ENCODE peak calls at places on chromosomes 7 and 10, in five cellular contexts. One of them, this sample, is unnamed.

GRCh38 chr7:82105463-82105862 is 335.6 kb upstream of the HGF start:
- DNase-seq in neural progenitor cell: no peak
- DNase-seq in NCI-H1436: no peak
- DNase-seq in thoracic aorta: no peak
- DNase-seq in stimulated activated naive CD8-positive, alpha-beta T cell treated with anti-CD3 and anti-CD28 coated beads, Interleukin-15, Interleukin-2, amounts not matched to agents 100 U/mL and 50 U/mL, for 24 hours: no peak
- DNase-seq in this sample: no peak

GRCh38 chr7:155965010-155965409 is 152.7 kb upstream of the SHH start:
- DNase-seq in neural progenitor cell: no peak
- DNase-seq in NCI-H1436: no peak
- DNase-seq in thoracic aorta: no peak
- DNase-seq in stimulated activated naive CD8-positive, alpha-beta T cell treated with anti-CD3 and anti-CD28 coated beads, Interleukin-15, Interleukin-2, amounts not matched to agents 100 U/mL and 50 U/mL, for 24 hours: peak; percentile 28
- DNase-seq in this sample: no peak

GRCh38 chr10:22564060-22564459 is 150.3 kb downstream of the PIP4K2A start:
- DNase-seq in neural progenitor cell: no peak
- DNase-seq in NCI-H1436: no peak
- DNase-seq in thoracic aorta: no peak
- DNase-seq in stimulated activated naive CD8-positive, alpha-beta T cell treated with anti-CD3 and anti-CD28 coated beads, Interleukin-15, Interleukin-2, amounts not matched to agents 100 U/mL and 50 U/mL, for 24 hours: no peak
- DNase-seq in this sample: no peak

GRCh38 chr10:79434816-79435215 is 10.6 kb downstream of the ZCCHC24 start:
- DNase-seq in neural progenitor cell: no peak
- DNase-seq in NCI-H1436: no peak
- DNase-seq in thoracic aorta: no peak
- DNase-seq in stimulated activated naive CD8-positive, alpha-beta T cell treated with anti-CD3 and anti-CD28 coated beads, Interleukin-15, Interleukin-2, amounts not matched to agents 100 U/mL and 50 U/mL, for 24 hours: peak; percentile 28
- DNase-seq in this sample: no peak

GRCh38 chr10:133350950-133351329 is 3.8 kb downstream of the PRAP1 start:
- DNase-seq in neural progenitor cell: no peak
- DNase-seq in NCI-H1436: no peak
- DNase-seq in thoracic aorta: no peak
- DNase-seq in stimulated activated naive CD8-positive, alpha-beta T cell treated with anti-CD3 and anti-CD28 coated beads, Interleukin-15, Interleukin-2, amounts not matched to agents 100 U/mL and 50 U/mL, for 24 hours: no peak
- DNase-seq in this sample: no peak

GRCh38 chr10:49053053-49053997 is 62.0 kb downstream of the VSTM4 start:
- DNase-seq in neural progenitor cell: no peak
- DNase-seq in NCI-H1436: no peak
- DNase-seq in thoracic aorta: no peak
- DNase-seq in stimulated activated naive CD8-positive, alpha-beta T cell treated with anti-CD3 and anti-CD28 coated beads, Interleukin-15, Interleukin-2, amounts not matched to agents 100 U/mL and 50 U/mL, for 24 hours: no peak
- DNase-seq in this sample: no peak

GRCh38 chr7:44052771-44053365 is 8.4 kb downstream of the DBNL start:
- DNase-seq in neural progenitor cell: no peak
- DNase-seq in NCI-H1436: no peak
- DNase-seq in thoracic aorta: no peak
- DNase-seq in stimulated activated naive CD8-positive, alpha-beta T cell treated with anti-CD3 and anti-CD28 coated beads, Interleukin-15, Interleukin-2, amounts not matched to agents 100 U/mL and 50 U/mL, for 24 hours: no peak
- DNase-seq in this sample: no peak

GRCh38 chr7:682810-683209 is 43.7 kb upstream of the DNAAF5 start:
- DNase-seq in neural progenitor cell: no peak
- DNase-seq in NCI-H1436: no peak
- DNase-seq in thoracic aorta: no peak
- DNase-seq in stimulated activated naive CD8-positive, alpha-beta T cell treated with anti-CD3 and anti-CD28 coated beads, Interleukin-15, Interleukin-2, amounts not matched to agents 100 U/mL and 50 U/mL, for 24 hours: no peak
- DNase-seq in this sample: no peak

GRCh38 chr10:122321960-122322359 is 50.9 kb downstream of the BTBD16 start:
- DNase-seq in neural progenitor cell: no peak
- DNase-seq in NCI-H1436: no peak
- DNase-seq in thoracic aorta: no peak
- DNase-seq in stimulated activated naive CD8-positive, alpha-beta T cell treated with anti-CD3 and anti-CD28 coated beads, Interleukin-15, Interleukin-2, amounts not matched to agents 100 U/mL and 50 U/mL, for 24 hours: no peak
- DNase-seq in this sample: no peak

GRCh38 chr7:29229946-29230345 is 35.4 kb downstream of the CHN2 start:
- DNase-seq in neural progenitor cell: no peak
- DNase-seq in NCI-H1436: no peak
- DNase-seq in thoracic aorta: no peak
- DNase-seq in stimulated activated naive CD8-positive, alpha-beta T cell treated with anti-CD3 and anti-CD28 coated beads, Interleukin-15, Interleukin-2, amounts not matched to agents 100 U/mL and 50 U/mL, for 24 hours: no peak
- DNase-seq in this sample: no peak

GRCh38 chr10:13795653-13796555 is 209.1 kb downstream of the PRPF18 start:
- DNase-seq in neural progenitor cell: no peak
- DNase-seq in NCI-H1436: no peak
- DNase-seq in thoracic aorta: no peak
- DNase-seq in stimulated activated naive CD8-positive, alpha-beta T cell treated with anti-CD3 and anti-CD28 coated beads, Interleukin-15, Interleukin-2, amounts not matched to agents 100 U/mL and 50 U/mL, for 24 hours: no peak
- DNase-seq in this sample: no peak

GRCh38 chr7:117269417-117269816 is 53.4 kb downstream of the WNT2 start:
- DNase-seq in neural progenitor cell: no peak
- DNase-seq in NCI-H1436: no peak
- DNase-seq in thoracic aorta: no peak
- DNase-seq in stimulated activated naive CD8-positive, alpha-beta T cell treated with anti-CD3 and anti-CD28 coated beads, Interleukin-15, Interleukin-2, amounts not matched to agents 100 U/mL and 50 U/mL, for 24 hours: no peak
- DNase-seq in this sample: no peak

GRCh38 chr7:137337902-137338301 is 5.6 kb downstream of the PTN start:
- DNase-seq in neural progenitor cell: no peak
- DNase-seq in NCI-H1436: no peak
- DNase-seq in thoracic aorta: no peak
- DNase-seq in stimulated activated naive CD8-positive, alpha-beta T cell treated with anti-CD3 and anti-CD28 coated beads, Interleukin-15, Interleukin-2, amounts not matched to agents 100 U/mL and 50 U/mL, for 24 hours: no peak
- DNase-seq in this sample: no peak

GRCh38 chr7:79471283-79471682 is 17.8 kb upstream of the MAGI2 start:
- DNase-seq in neural progenitor cell: no peak
- DNase-seq in NCI-H1436: no peak
- DNase-seq in thoracic aorta: no peak
- DNase-seq in stimulated activated naive CD8-positive, alpha-beta T cell treated with anti-CD3 and anti-CD28 coated beads, Interleukin-15, Interleukin-2, amounts not matched to agents 100 U/mL and 50 U/mL, for 24 hours: no peak
- DNase-seq in this sample: no peak

GRCh38 chr10:30374353-30374752 is 25.3 kb upstream of the MTPAP start:
- DNase-seq in neural progenitor cell: peak; percentile 81
- DNase-seq in NCI-H1436: no peak
- DNase-seq in thoracic aorta: no peak
- DNase-seq in stimulated activated naive CD8-positive, alpha-beta T cell treated with anti-CD3 and anti-CD28 coated beads, Interleukin-15, Interleukin-2, amounts not matched to agents 100 U/mL and 50 U/mL, for 24 hours: no peak
- DNase-seq in this sample: no peak

GRCh38 chr10:132679217-132679595 is 106.7 kb downstream of the NKX6-2 start:
- DNase-seq in neural progenitor cell: no peak
- DNase-seq in NCI-H1436: no peak
- DNase-seq in thoracic aorta: no peak
- DNase-seq in stimulated activated naive CD8-positive, alpha-beta T cell treated with anti-CD3 and anti-CD28 coated beads, Interleukin-15, Interleukin-2, amounts not matched to agents 100 U/mL and 50 U/mL, for 24 hours: no peak
- DNase-seq in this sample: no peak

GRCh38 chr7:27775772-27776171 is 35.8 kb downstream of the TAX1BP1 start:
- DNase-seq in neural progenitor cell: no peak
- DNase-seq in NCI-H1436: no peak
- DNase-seq in thoracic aorta: no peak
- DNase-seq in stimulated activated naive CD8-positive, alpha-beta T cell treated with anti-CD3 and anti-CD28 coated beads, Interleukin-15, Interleukin-2, amounts not matched to agents 100 U/mL and 50 U/mL, for 24 hours: no peak
- DNase-seq in this sample: no peak

GRCh38 chr7:41508755-41509154 is 194.1 kb downstream of the INHBA start:
- DNase-seq in neural progenitor cell: no peak
- DNase-seq in NCI-H1436: no peak
- DNase-seq in thoracic aorta: no peak
- DNase-seq in stimulated activated naive CD8-positive, alpha-beta T cell treated with anti-CD3 and anti-CD28 coated beads, Interleukin-15, Interleukin-2, amounts not matched to agents 100 U/mL and 50 U/mL, for 24 hours: no peak
- DNase-seq in this sample: no peak

GRCh38 chr7:116786791-116787443 is 75.5 kb upstream of the CAPZA2 start:
- DNase-seq in neural progenitor cell: peak; percentile 44
- DNase-seq in NCI-H1436: no peak
- DNase-seq in thoracic aorta: no peak
- DNase-seq in stimulated activated naive CD8-positive, alpha-beta T cell treated with anti-CD3 and anti-CD28 coated beads, Interleukin-15, Interleukin-2, amounts not matched to agents 100 U/mL and 50 U/mL, for 24 hours: peak; percentile 8
- DNase-seq in this sample: peak; percentile 73

GRCh38 chr10:89090760-89091455 is 100.3 kb downstream of the FAS start:
- DNase-seq in neural progenitor cell: no peak
- DNase-seq in NCI-H1436: no peak
- DNase-seq in thoracic aorta: no peak
- DNase-seq in stimulated activated naive CD8-positive, alpha-beta T cell treated with anti-CD3 and anti-CD28 coated beads, Interleukin-15, Interleukin-2, amounts not matched to agents 100 U/mL and 50 U/mL, for 24 hours: no peak
- DNase-seq in this sample: no peak

GRCh38 chr7:45186261-45186813 is 28.7 kb downstream of the RAMP3 start:
- DNase-seq in neural progenitor cell: no peak
- DNase-seq in NCI-H1436: no peak
- DNase-seq in thoracic aorta: no peak
- DNase-seq in stimulated activated naive CD8-positive, alpha-beta T cell treated with anti-CD3 and anti-CD28 coated beads, Interleukin-15, Interleukin-2, amounts not matched to agents 100 U/mL and 50 U/mL, for 24 hours: no peak
- DNase-seq in this sample: no peak

GRCh38 chr10:12501324-12501723 is 152.0 kb downstream of the CAMK1D start:
- DNase-seq in neural progenitor cell: no peak
- DNase-seq in NCI-H1436: no peak
- DNase-seq in thoracic aorta: no peak
- DNase-seq in stimulated activated naive CD8-positive, alpha-beta T cell treated with anti-CD3 and anti-CD28 coated beads, Interleukin-15, Interleukin-2, amounts not matched to agents 100 U/mL and 50 U/mL, for 24 hours: no peak
- DNase-seq in this sample: no peak

GRCh38 chr10:13503745-13504463 is 24.9 kb downstream of the BEND7 start:
- DNase-seq in neural progenitor cell: no peak
- DNase-seq in NCI-H1436: no peak
- DNase-seq in thoracic aorta: no peak
- DNase-seq in stimulated activated naive CD8-positive, alpha-beta T cell treated with anti-CD3 and anti-CD28 coated beads, Interleukin-15, Interleukin-2, amounts not matched to agents 100 U/mL and 50 U/mL, for 24 hours: no peak
- DNase-seq in this sample: no peak

GRCh38 chr7:88664630-88665233 is 94.8 kb upstream of the ZNF804B start:
- DNase-seq in neural progenitor cell: no peak
- DNase-seq in NCI-H1436: no peak
- DNase-seq in thoracic aorta: no peak
- DNase-seq in stimulated activated naive CD8-positive, alpha-beta T cell treated with anti-CD3 and anti-CD28 coated beads, Interleukin-15, Interleukin-2, amounts not matched to agents 100 U/mL and 50 U/mL, for 24 hours: no peak
- DNase-seq in this sample: no peak